ENCODE peak calls at places on chromosomes 4 and X, in six cellular contexts. U is neuronal stem cell, N is IMR-90, Z is mesendoderm, L is mesenchymal stem cell, P is H1. B is an unnamed sample.

GRCh38 chr4:154367659-154368058 is 123.9 kb downstream of the DCHS2 start:
- DNase-seq in U (no peak), N (no peak), Z (no peak), L (no peak), P (no peak), B (no peak)

GRCh38 chr4:175087156-175087555 is 169.0 kb downstream of the ADAM29 start:
- DNase-seq in U (no peak), N (no peak), Z (no peak), L (no peak), P (no peak), B (no peak)

GRCh38 chr4:56863441-56864129 is 42.1 kb upstream of the SPINK2 start:
- DNase-seq in U (no peak), N (peak), Z (no peak), L (no peak), P (no peak), B (no peak)

GRCh38 chr4:72358483-72358882 is 210.5 kb downstream of the ADAMTS3 start:
- DNase-seq in U (no peak), N (no peak), Z (no peak), L (no peak), P (no peak), B (no peak)

GRCh38 chr4:80912350-80912749 is 118.2 kb upstream of the BMP3 start:
- DNase-seq in U (no peak), N (no peak), Z (no peak), L (no peak), P (no peak), B (no peak)

GRCh38 chrX:19702856-19703255 is 184.5 kb downstream of the SH3KBP1 start:
- DNase-seq in U (no peak), N (no peak), Z (no peak), L (no peak), P (no peak), B (no peak)

GRCh38 chr4:173169428-173170209 is 1.0 kb downstream of the GALNT7 start:
- DNase-seq in U (peak), N (peak), Z (peak), L (peak), P (peak), B (peak)

GRCh38 chrX:5051831-5052491 is 1176.7 kb downstream of the NLGN4X start:
- DNase-seq in U (no peak), N (no peak), Z (peak), L (peak), P (no peak), B (no peak)

GRCh38 chrX:21812628-21813027 is 26.8 kb upstream of the MBTPS2 start:
- DNase-seq in U (no peak), N (no peak), Z (peak), L (no peak), P (no peak), B (no peak)

GRCh38 chr4:101806914-101807313 is 16.4 kb downstream of the BANK1 start:
- DNase-seq in U (no peak), N (no peak), Z (no peak), L (peak), P (no peak), B (no peak)

GRCh38 chr4:167379433-167379832 is 145.1 kb upstream of the SPOCK3 start:
- DNase-seq in U (no peak), N (no peak), Z (no peak), L (no peak), P (no peak), B (no peak)

GRCh38 chr4:123350191-123350544 is 46.4 kb upstream of the SPRY1 start:
- DNase-seq in U (no peak), N (no peak), Z (peak), L (no peak), P (no peak), B (peak)

GRCh38 chrX:17637235-17637634 is 100.1 kb upstream of the SCML1 start:
- DNase-seq in U (no peak), N (no peak), Z (no peak), L (no peak), P (no peak), B (no peak)

GRCh38 chr4:110418641-110419040 is 57.3 kb upstream of the ENPEP start:
- DNase-seq in U (no peak), N (no peak), Z (peak), L (no peak), P (peak), B (peak)

GRCh38 chr4:151692443-151692782 is 68.4 kb downstream of the GATB start:
- DNase-seq in U (no peak), N (no peak), Z (no peak), L (no peak), P (no peak), B (no peak)

GRCh38 chrX:116278819-116279218 is 108.3 kb downstream of the AGTR2 start:
- DNase-seq in U (no peak), N (no peak), Z (no peak), L (no peak), P (no peak), B (no peak)

GRCh38 chr4:71026086-71026485 is 32.6 kb downstream of the DCK start:
- DNase-seq in U (no peak), N (peak), Z (no peak), L (peak), P (no peak), B (no peak)

GRCh38 chrX:124035657-124036056 is 74.2 kb downstream of the STAG2 start:
- DNase-seq in U (no peak), N (no peak), Z (no peak), L (no peak), P (no peak), B (no peak)

GRCh38 chrX:134599173-134599914 is 58.9 kb downstream of the PLAC1 start:
- DNase-seq in U (no peak), N (peak), Z (no peak), L (peak), P (no peak), B (no peak)

GRCh38 chr4:76762136-76763130 is 135.5 kb downstream of the SOWAHB start:
- DNase-seq in U (no peak), N (no peak), Z (peak), L (no peak), P (no peak), B (no peak)

GRCh38 chrX:129230850-129231512 is 292.3 kb downstream of the SMARCA1 start:
- DNase-seq in U (no peak), N (no peak), Z (no peak), L (no peak), P (no peak), B (no peak)

GRCh38 chrX:425056-425455 is 38.3 kb upstream of the PPP2R3B start:
- DNase-seq in U (no peak), N (no peak), Z (no peak), L (no peak), P (no peak), B (no peak)

GRCh38 chrX:11351375-11352295 is 58.4 kb downstream of the AMELX start:
- DNase-seq in U (no peak), N (peak), Z (no peak), L (peak), P (no peak), B (no peak)

DNA sequence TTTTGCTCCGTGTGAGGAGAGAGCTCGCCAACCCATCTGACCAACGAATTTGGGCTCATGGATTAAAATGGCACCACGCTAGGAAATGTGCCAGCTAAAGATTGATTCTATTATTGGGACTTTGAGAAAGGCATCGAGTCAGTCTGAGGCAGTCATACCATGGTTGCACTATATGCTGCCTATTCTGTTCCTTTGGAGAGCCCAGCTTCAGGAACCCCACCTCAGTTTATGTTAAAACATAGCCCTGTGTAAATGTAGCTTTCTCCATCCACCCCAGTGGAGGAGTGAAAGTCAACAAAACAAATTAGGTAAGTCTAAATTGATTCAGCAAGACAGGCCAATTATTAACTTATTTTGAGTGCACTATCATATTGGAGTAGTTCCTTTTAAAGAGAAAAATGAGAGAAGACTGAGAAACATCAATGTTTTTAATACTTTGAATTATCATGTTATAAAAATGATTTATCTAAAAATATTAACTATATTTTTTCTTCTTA is 24.5 kb upstream of the ADH7 start:
- DNase-seq in U (no peak), N (no peak), Z (no peak), L (no peak), P (no peak), B (no peak)
- H2AK5ac ChIP-seq in U (no peak), N (no peak), Z (no peak), L (peak), P (no peak), B (no peak)

DNA sequence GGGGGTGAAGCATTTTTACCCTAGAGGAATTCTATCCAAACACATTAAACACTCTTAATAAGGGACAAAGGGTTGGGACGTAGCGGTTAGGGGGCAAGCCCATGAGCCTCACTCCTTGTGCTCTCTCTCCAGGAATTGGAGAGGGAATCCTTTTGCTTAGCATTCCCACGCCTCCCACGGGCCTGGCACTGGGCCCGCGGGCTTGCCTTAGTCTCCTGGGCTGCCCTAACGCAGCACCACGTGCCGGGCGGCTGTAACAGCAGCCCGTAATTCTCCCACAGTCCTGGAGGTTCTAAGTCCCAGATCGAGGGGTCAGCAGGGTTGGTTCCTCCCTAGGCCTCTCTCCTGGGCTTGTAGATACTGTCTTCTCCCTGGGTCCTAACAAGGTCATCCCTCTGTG is 67.5 kb downstream of the TBL1X start:
- DNase-seq in U (no peak), N (peak), Z (no peak), L (no peak), P (no peak), B (no peak)
- H2AK5ac ChIP-seq in U (no peak), N (peak), Z (no peak), L (no peak), P (no peak), B (no peak)

DNA sequence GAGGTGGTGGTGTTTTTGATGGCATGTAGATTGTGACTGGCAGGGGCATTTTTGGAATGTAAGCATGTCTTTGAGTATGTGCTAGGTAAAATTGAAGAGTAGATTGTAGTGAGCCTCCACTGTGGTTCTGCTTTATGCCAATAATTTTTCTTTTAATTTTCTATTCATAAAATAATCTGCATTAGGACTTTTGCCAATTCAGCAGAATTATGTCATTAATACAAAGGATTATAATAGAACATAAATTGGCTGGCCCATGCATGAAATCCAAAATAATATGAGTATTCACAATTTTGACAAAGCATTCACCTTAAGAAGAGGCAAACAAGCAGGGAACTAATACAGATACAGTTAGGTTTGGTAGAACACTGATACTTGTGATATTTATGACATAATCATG is 14.9 kb upstream of the TMPRSS11E start:
- DNase-seq in U (no peak), N (no peak), Z (no peak), L (no peak), P (no peak), B (no peak)
- H2AK5ac ChIP-seq in U (no peak), N (no peak), Z (no peak), L (no peak), P (no peak), B (no peak)

DNA sequence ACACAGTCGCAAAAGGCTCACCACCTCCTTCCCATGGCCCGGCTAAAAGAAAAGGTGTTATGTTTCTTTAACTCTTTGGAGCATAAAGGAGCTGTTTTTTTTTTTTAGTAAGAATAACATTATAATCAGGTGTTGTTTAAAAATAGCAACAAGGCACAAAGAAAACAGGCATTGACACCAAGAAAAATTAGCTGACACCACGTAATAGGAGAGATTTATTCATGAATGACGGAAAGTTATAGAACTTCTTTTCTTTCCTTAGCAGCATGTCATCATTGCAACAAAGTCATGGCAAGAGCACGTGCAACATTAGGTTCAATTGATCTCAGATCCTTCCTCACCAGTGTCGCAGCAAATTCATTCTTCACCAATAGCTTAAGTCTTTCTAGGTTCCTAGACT is 302.9 kb upstream of the ZFP42 start:
- DNase-seq in U (no peak), N (no peak), Z (no peak), L (no peak), P (no peak), B (no peak)
- H2AK5ac ChIP-seq in U (no peak), N (no peak), Z (no peak), L (no peak), P (no peak), B (no peak)

GRCh38 chrX:2689773-2690666 is 1.1 kb upstream of the CD99 start:
- DNase-seq in U (no peak), N (no peak), Z (no peak), L (no peak), P (no peak), B (no peak)
- H2AK5ac ChIP-seq in U (peak), N (no peak), Z (no peak), L (peak), P (no peak), B (no peak)

GRCh38 chr4:133588306-133588705 is 439.2 kb downstream of the PCDH10 start:
- DNase-seq in U (no peak), N (no peak), Z (no peak), L (no peak), P (no peak), B (no peak)
- H2AK5ac ChIP-seq in U (no peak), N (no peak), Z (no peak), L (no peak), P (no peak), B (no peak)

GRCh38 chrX:119206203-119206602 is 29.9 kb upstream of the PGRMC1 start:
- DNase-seq in U (no peak), N (no peak), Z (peak), L (no peak), P (no peak), B (no peak)

DNA sequence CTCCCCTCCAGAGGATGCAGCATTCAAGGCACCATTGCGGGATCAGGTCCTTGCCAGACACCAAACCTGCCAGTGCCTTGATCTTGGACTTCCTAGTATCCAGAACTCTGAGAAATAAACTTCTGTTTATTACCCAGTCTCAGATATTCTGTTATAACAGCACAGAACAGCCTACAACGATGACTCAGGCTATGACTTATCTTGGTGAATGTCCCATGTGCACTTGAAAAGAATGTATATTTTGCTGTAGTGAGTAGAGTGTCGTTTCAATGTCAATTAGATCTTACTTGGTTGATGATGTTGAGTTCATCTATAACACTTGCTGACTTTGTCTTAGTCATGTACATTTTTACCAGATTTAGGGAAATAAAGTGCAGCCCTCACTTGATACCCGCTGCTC is 34.5 kb upstream of the PGRMC1 start:
- DNase-seq in U (no peak), N (peak), Z (no peak), L (no peak), P (no peak), B (no peak)
- H2AK5ac ChIP-seq in U (no peak), N (no peak), Z (no peak), L (no peak), P (no peak), B (no peak)

DNA sequence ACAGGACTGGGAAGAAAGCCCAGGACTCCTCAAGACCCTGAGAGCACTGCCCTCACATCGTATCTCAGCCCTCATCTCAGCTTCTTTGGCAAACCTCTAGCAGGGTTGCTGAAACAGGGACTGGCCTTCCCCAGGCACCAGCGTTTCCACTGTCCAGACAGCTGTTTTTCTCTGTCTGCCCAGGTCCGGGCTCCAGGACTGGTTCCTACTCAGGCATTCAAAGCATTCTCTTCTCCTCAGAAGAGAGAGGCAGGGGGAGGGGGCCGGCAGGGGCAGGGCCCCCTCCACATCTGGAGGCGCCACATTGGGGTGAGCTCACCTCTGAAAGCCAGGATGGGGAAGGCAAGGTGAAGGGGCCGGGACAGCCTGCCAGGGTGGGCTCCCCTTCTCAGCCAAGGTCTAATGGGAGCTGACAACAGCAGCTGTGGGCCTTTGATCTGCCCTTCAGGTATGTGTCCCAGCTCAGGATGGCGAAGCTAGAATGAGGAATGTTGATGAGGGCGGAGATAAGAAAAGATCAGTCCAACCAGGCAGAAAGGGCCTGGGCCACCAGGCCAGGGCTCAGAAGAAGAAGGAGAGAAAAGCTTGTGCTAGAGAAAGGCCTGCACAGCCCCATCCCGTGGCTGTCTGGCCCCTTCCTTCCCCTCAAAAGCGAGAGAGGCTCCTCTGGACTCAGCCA is 60.4 kb downstream of the PJA1 start:
- DNase-seq in U (no peak), N (no peak), Z (peak), L (no peak), P (no peak), B (no peak)
- H2AK5ac ChIP-seq in U (no peak), N (no peak), Z (no peak), L (no peak), P (no peak), B (no peak)

B was measured in H9.